ENCODE peak calls at places on chromosomes 2 and 18, in six cellular contexts. S is CD8-positive, alpha-beta memory T cell; I is right lobe of liver; M is spleen; O is CD8-positive, alpha-beta T cell; T is ascending aorta. V is an unnamed sample.

GRCh38 chr2:207008105-207008990 is 69.0 kb downstream of the CPO start:
- DNase-seq in T (no peak), I (no peak), S (no peak), M (no peak), O (no peak), V (peak; percentile 70)

GRCh38 chr2:169184074-169184473 is 114.7 kb downstream of the DHRS9 start:
- DNase-seq in M (no peak), O (no peak), S (no peak), I (no peak), T (no peak), V (no peak)

GRCh38 chr2:101533611-101534601 is 59.0 kb upstream of the RFX8 start:
- DNase-seq in S (no peak), M (no peak), T (no peak), I (no peak), O (no peak), V (peak; percentile 36)

GRCh38 chr18:8609711-8610441 is 639 bp downstream of the RAB12 start:
- DNase-seq in I (peak; percentile 48), O (no peak), S (peak; percentile 22), T (no peak), M (peak; percentile 90), V (no peak)

GRCh38 chr2:27211943-27212625 is at the start of the genes ATRAID and SLC5A6:
- DNase-seq in M (peak; percentile 98), S (peak; percentile 91), O (peak; percentile 86), I (peak; percentile 91), T (peak; percentile 35), V (peak; percentile 97)

GRCh38 chr2:62306751-62307468 is 111.0 kb downstream of the B3GNT2 start:
- DNase-seq in S (peak; percentile 24), O (peak; percentile 33), M (peak; percentile 83), T (no peak), I (no peak), V (no peak)

GRCh38 chr2:66582975-66583842 is 148.3 kb downstream of the MEIS1 start:
- DNase-seq in I (no peak), M (no peak), T (no peak), O (no peak), S (no peak), V (no peak)

GRCh38 chr2:120765911-120766757 is 30.5 kb downstream of the GLI2 start:
- DNase-seq in S (no peak), I (peak; percentile 64), T (no peak), O (no peak), M (peak; percentile 82), V (peak; percentile 94)

GRCh38 chr2:42118759-42119569 is 50.2 kb upstream of the EML4 start:
- DNase-seq in I (no peak), S (no peak), T (no peak), M (no peak), O (no peak), V (no peak)

GRCh38 chr2:69291004-69291650 is 95.9 kb downstream of the GFPT1 start:
- DNase-seq in I (no peak), M (no peak), S (no peak), O (no peak), T (no peak), V (no peak)

GRCh38 chr18:49021433-49022129 is 70.8 kb upstream of the SMAD7 start:
- DNase-seq in T (no peak), M (peak; percentile 83), S (no peak), I (peak; percentile 65), O (peak; percentile 28), V (peak; percentile 51)

GRCh38 chr18:31538837-31539236 is 40.9 kb downstream of the DSG2 start:
- DNase-seq in T (no peak), O (no peak), I (no peak), S (no peak), M (no peak), V (no peak)

GRCh38 chr2:29573602-29574001 is 347.8 kb downstream of the ALK start:
- DNase-seq in O (no peak), S (no peak), T (no peak), M (no peak), I (no peak), V (peak; percentile 8)

GRCh38 chr18:46010050-46010449 is 42.9 kb upstream of the EPG5 start:
- DNase-seq in O (no peak), M (no peak), S (no peak), T (no peak), I (no peak), V (no peak)

GRCh38 chr2:46181789-46182530 is 115.2 kb upstream of the EPAS1 start:
- DNase-seq in I (peak; percentile 34), S (no peak), O (no peak), M (no peak), T (no peak), V (no peak)

GRCh38 chr2:120231974-120232635 is 8.9 kb upstream of the TMEM185B start:
- DNase-seq in M (peak; percentile 81), I (no peak), O (peak; percentile 64), T (no peak), S (peak; percentile 74), V (peak; percentile 38)

GRCh38 chr2:16126141-16126968 is 186.0 kb downstream of the MYCN start:
- DNase-seq in S (no peak), M (no peak), T (no peak), I (no peak), O (no peak), V (no peak)

GRCh38 chr2:13255485-13255884 is 538.7 kb downstream of the TRIB2 start:
- DNase-seq in I (no peak), T (no peak), O (no peak), S (no peak), M (no peak), V (no peak)

GRCh38 chr2:10520154-10520553 is 72.0 kb upstream of the ODC1 start:
- DNase-seq in I (no peak), T (no peak), S (no peak), O (no peak), M (no peak), V (peak; percentile 37)

GRCh38 chr2:88831792-88832248 is 140.3 kb downstream of the RPIA start:
- DNase-seq in S (peak; percentile 3), O (peak; percentile 24), I (no peak), M (peak; percentile 93), T (no peak), V (no peak)

GRCh38 chr2:96832751-96833507 is 10.9 kb downstream of the ANKRD23 start:
- DNase-seq in M (peak; percentile 85), S (no peak), O (no peak), T (no peak), I (peak; percentile 98), V (peak; percentile 67)

GRCh38 chr18:41820784-41821183 is 134.2 kb upstream of the PIK3C3 start:
- DNase-seq in O (no peak), I (no peak), M (no peak), S (no peak), T (no peak), V (no peak)

GRCh38 chr18:41814651-41815050 is 140.4 kb upstream of the PIK3C3 start:
- DNase-seq in M (no peak), I (no peak), S (no peak), T (no peak), O (no peak), V (no peak)

DNA sequence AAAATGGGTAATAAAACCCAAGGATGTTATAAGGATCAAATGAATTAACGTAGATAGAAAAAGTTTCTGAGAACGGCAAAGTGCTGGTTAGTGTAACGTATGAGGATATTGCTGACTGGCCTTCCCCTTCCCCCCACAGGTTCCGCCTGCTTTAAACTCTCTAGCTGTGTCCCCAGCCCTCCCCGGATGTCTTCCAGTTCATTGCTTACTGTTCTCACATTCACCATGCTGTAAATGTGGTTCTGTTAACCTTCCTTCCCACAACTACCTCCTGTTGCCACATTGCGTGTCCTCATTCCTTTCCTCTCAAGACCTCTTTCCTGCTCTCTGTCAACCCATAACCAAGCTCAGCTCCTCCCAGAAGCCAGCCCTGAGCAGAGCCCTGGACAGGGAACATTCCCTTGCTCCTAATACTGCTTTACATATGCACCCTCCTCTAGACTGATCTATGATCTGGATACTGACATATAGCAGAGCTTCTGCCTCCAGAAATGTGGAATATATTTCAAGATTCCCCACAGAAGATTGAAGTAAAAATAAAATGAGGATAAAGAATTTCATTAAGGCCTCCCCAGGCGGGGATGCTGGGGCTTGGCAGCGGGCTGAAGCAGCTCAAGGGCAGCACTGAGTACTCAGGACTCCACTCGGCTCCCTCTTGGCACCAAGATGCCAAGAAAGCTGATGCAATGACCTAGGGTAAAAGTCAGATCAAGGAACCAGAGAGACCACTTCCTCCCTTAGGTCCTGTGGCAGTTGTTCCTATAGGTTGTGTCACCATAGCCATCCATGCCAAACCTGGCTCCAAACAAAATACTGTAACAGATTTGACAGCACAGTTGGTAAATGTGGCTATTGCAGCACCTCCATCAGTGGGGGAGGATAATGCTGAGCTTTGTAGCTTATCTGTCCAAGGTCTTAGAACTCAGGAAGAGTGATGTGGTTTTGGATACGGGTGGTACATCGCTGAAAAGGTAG is 136.4 kb upstream of the PIK3C3 start:
- DNase-seq in M (no peak), T (no peak), S (no peak), I (no peak), O (no peak), V (no peak)
- H3K4me3 ChIP-seq in M (no peak overlapping the region), T (no peak overlapping the region), S (no peak overlapping the region), I (no peak overlapping the region), O (no peak overlapping the region), V (no peak overlapping the region)

DNA sequence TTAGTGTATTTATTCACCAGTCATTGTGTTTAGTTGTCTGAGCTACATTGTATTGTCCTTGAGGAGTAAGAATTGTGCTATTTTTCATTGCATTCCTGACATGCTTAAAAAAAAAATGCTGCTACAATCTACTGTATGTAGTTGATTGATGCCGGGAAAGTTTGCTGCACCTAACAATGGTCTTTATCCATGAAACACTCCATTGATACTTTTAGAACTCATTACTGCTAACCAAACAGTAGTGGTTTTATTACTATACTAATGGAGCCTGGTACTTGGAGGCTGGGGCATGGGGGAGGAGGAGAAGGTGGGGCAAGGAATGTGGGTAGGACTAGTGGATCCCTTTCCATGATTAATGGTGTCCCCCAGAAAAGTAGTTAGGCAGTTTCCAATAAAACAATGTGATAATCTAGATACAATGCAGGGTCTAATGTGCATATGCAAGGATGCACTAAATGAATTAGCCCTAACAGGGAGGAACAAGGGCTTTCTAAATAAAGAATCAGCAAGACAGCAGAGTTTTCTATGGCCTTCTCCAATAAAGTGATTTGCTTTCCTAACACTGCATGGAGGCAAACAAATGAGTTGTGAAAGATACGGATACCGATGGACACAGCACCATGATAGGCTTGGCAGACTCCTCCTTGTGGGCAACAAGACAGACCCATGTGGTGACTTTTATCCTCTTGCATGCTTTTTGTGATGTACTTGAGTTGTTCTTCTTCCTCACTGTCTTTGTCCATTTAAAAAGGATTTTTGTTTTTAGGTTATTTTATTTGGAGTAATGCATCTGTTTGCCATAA is 78.5 kb downstream of the FMNL2 start:
- DNase-seq in O (no peak), I (no peak), M (no peak), T (no peak), S (no peak), V (peak; percentile 25)
- H3K4me1 ChIP-seq in O (no peaks in the 10 kb centered on the region), I (peaks cover 7% of the 10 kb centered on the region), M (no peaks in the 10 kb centered on the region), T (peaks cover 7% of the 10 kb centered on the region), S (no peaks in the 10 kb centered on the region), V (peaks cover 16% of the 10 kb centered on the region)

GRCh38 chr2:240440251-240440650 is 4.8 kb downstream of the GPC1 start:
- DNase-seq in M (peak; percentile 30), O (no peak), I (no peak), S (no peak), T (no peak), V (no peak)
- H3K27ac ChIP-seq in M (no peak overlapping the region), O (no peak overlapping the region), I (no peak overlapping the region), S (no peak overlapping the region), T (no peak overlapping the region), V (no peak overlapping the region)

DNA sequence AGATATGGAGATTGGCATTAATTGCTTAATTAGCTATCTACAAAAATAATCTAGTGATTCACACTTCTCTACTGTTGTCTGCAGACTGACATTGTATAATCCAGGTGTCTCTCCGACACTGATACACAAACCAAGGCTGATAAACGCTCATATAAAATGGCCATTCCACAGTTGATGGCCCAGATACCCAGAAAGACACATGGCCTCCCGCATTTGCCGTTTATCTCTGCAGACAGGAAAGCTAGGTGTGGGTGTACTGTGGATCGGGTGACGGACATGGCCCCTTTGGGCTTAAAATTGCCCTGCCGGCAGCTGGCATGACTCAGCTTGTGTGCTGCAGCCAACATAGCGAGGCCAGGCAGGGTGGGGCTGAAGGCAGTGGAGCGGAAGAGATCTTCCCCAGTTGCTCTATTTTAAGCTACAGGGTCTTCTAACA is 18.5 kb downstream of the PMAIP1 start:
- DNase-seq in M (peak; percentile 88), S (no peak), O (no peak), I (peak; percentile 50), T (no peak), V (peak; percentile 72)
- H3K4me3 ChIP-seq in M (no peak overlapping the region), S (no peak overlapping the region), O (no peak overlapping the region), I (no peak overlapping the region), T (no peak overlapping the region), V (no peak overlapping the region)